ENCODE peak calls at places on chromosome 14, in four cellular contexts. H is pancreas, T is fibroblast of lung, J is foreskin fibroblast. X is an unnamed sample.
A peak's percentile ranks its signal among the peaks of the same experiment; 100 is the strongest.

GRCh38 chr14:31961881-31962280 is 115.2 kb upstream of the ARHGAP5 start:
- DNase-seq in H (no peak), T (no peak), J (no peak), X (peak; percentile 85)

GRCh38 chr14:60945984-60946383 is 34.9 kb downstream of the TRMT5 start:
- DNase-seq in H (no peak), T (no peak), J (no peak), X (no peak)

GRCh38 chr14:19917243-19917642 is 3.2 kb upstream of the OR4K5 start:
- DNase-seq in H (no peak), T (no peak), J (no peak), X (no peak)

GRCh38 chr14:99254391-99255009 is 17.5 kb downstream of the BCL11B start:
- DNase-seq in H (no peak), T (no peak), J (no peak), X (no peak)

GRCh38 chr14:100056964-100057817 is 8.0 kb upstream of the EVL start:
- DNase-seq in H (no peak), T (peak; percentile 39), J (no peak), X (peak; percentile 67)

GRCh38 chr14:70009961-70010360 is 130.7 kb downstream of the SMOC1 start:
- DNase-seq in H (no peak), T (no peak), J (no peak), X (no peak)

GRCh38 chr14:51298895-51299294 is 58.8 kb downstream of the TMX1 start:
- DNase-seq in H (no peak), T (no peak), J (no peak), X (no peak)

GRCh38 chr14:61527325-61528100 is 167.8 kb upstream of the HIF1A start:
- DNase-seq in H (peak; percentile 49), T (peak; percentile 78), J (peak; percentile 75), X (peak; percentile 77)

GRCh38 chr14:89417469-89418225 is 614 bp upstream of the FOXN3 start:
- DNase-seq in H (peak; percentile 39), T (peak; percentile 57), J (peak; percentile 37), X (peak; percentile 52)

GRCh38 chr14:51367600-51367931 is 127.5 kb downstream of the TMX1 start:
- DNase-seq in H (no peak), T (peak; percentile 56), J (peak; percentile 82), X (peak; percentile 76)

GRCh38 chr14:95300697-95301526 is 18.8 kb downstream of the CLMN start:
- DNase-seq in H (no peak), T (no peak), J (no peak), X (no peak)

GRCh38 chr14:20848955-20849570 is 42.1 kb upstream of the RNASE3 start:
- DNase-seq in H (no peak), T (no peak), J (no peak), X (no peak)

GRCh38 chr14:102418169-102418852 is 55.6 kb downstream of the TECPR2 start:
- DNase-seq in H (no peak), T (no peak), J (no peak), X (no peak)

GRCh38 chr14:56630707-56631106 is 51.1 kb downstream of the TMEM260 start:
- DNase-seq in H (no peak), T (peak; percentile 66), J (no peak), X (peak; percentile 21)

GRCh38 chr14:100692859-100693558 is 33.7 kb upstream of the DLK1 start:
- DNase-seq in H (no peak), T (peak; percentile 82), J (peak; percentile 85), X (peak; percentile 83)

GRCh38 chr14:53652068-53652467 is 304.6 kb downstream of the BMP4 start:
- DNase-seq in H (no peak), T (no peak), J (no peak), X (no peak)

GRCh38 chr14:96584199-96584906 is 82.2 kb downstream of the PAPOLA start:
- DNase-seq in H (peak; percentile 34), T (no peak), J (no peak), X (peak; percentile 18)

DNA sequence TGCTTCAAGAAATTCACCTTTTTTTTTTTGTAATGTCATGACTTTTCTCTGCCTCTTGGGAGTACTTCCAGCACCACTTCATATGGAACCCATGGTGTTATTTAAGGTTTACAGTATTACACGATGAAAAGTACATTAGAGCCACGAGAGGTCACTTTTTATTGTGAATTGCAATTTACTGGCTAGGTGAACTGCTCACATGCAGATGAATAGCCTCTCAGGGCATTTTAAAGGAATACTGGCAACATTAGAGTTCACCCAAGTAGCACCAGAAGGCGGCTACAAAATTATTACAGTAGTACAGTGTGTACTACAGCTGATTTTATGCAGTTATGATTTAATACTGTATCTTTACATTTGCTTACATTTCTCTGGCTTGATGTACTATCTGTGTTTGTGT is 99.1 kb upstream of the PPP4R3A start:
- DNase-seq in H (no peak), T (no peak), J (no peak), X (no peak)
- TF ChIP-seq CTCF in H (no peak), T (no peak), J (no peak), X (no peak)

GRCh38 chr14:68815288-68816182 is 22.7 kb upstream of the ZFP36L1 start:
- DNase-seq in H (no peak), T (no peak), J (no peak), X (no peak)

GRCh38 chr14:68816943-68817430 is 24.1 kb upstream of the ZFP36L1 start:
- DNase-seq in H (no peak), T (no peak), J (no peak), X (no peak)

GRCh38 chr14:68813318-68813838 is 20.5 kb upstream of the ZFP36L1 start:
- DNase-seq in H (no peak), T (no peak), J (no peak), X (no peak)

GRCh38 chr14:68816183-68816942 is 23.5 kb upstream of the ZFP36L1 start:
- DNase-seq in H (peak; percentile 90), T (peak; percentile 91), J (peak; percentile 88), X (peak; percentile 92)

DNA sequence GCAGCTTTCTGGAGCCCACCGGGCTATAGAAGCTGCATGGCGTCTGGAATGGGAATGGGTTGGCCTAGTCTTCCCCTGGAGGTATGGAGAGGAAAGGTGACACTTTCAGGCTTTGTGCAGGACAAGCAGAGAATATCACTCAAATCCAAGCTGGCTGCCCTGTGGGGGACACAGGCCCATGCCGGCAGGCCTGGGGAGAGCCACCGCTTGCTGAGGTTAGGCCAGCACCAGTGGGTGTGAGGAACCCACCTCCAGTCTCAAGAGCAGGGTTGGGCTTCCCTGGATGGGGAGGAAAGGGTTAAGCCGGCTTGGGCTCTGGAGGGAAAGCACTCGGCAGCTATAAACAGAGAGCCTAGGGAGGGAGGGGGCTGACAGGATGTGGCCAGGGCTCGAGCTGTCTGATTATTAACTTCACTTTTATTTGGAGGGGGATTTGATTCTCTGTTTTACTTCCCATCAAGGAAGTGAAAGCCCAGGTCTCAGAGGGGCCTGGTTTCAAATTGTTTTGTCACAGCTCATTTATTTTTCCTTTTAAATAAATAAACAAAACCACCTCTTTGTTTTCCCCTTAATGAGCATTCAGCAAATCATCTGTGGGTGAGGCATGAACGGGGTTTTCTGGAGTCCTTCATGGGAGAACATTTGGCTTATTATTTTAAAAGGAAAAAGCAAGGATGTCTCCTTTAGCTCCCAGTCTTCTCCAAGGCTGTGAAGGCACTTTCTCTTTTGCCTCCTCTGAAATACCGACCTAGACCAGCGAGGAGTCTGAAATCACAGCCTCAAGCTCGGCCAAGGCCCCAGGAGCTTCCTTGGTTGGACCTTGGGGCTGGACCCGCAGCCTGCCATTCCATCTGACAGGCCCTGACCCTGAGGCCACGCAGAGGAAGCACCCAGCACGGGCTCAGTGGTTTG is 21.8 kb upstream of the ZFP36L1 start:
- DNase-seq in H (peak; percentile 62), T (peak; percentile 69), J (no peak), X (peak; percentile 77)
- H3K4me3 ChIP-seq in H (peak overlapping the region; percentile 25), T (peak overlapping the region; percentile 39), J (peak overlapping the region; percentile 30), X (peak overlapping the region; percentile 25)

GRCh38 chr14:33184587-33184986 is 245.9 kb downstream of the NPAS3 start:
- DNase-seq in H (no peak), T (peak; percentile 12), J (no peak), X (peak; percentile 20)
- TF ChIP-seq CTCF in H (no peak), T (peak; percentile 18), J (no peak), X (peak; percentile 14)

GRCh38 chr14:25111061-25111601 is 61.2 kb upstream of the STXBP6 start:
- DNase-seq in H (no peak), T (peak; percentile 75), J (peak; percentile 96), X (peak; percentile 97)
- H3K4me3 ChIP-seq in H (no peak overlapping the region), T (no peak overlapping the region), J (no peak overlapping the region), X (no peak overlapping the region)

GRCh38 chr14:64502476-64503183 is 1.0 kb downstream of the ZBTB25 start:
- DNase-seq in H (peak; percentile 18), T (peak; percentile 21), J (no peak), X (peak; percentile 43)
- TF ChIP-seq CTCF in H (no peak), T (no peak), J (no peak), X (no peak)

GRCh38 chr14:93977171-93977570 is 801 bp upstream of the ASB2 start:
- DNase-seq in H (no peak), T (no peak), J (no peak), X (no peak)

GRCh38 chr14:93974299-93974698 is 2.1 kb downstream of the ASB2 start:
- DNase-seq in H (no peak), T (no peak), J (no peak), X (no peak)

GRCh38 chr14:93976477-93977057 is at the start of gene ASB2:
- DNase-seq in H (no peak), T (peak; percentile 11), J (no peak), X (no peak)

GRCh38 chr14:93974833-93975232 is 1.5 kb downstream of the ASB2 start:
- DNase-seq in H (no peak), T (no peak), J (no peak), X (no peak)

DNA sequence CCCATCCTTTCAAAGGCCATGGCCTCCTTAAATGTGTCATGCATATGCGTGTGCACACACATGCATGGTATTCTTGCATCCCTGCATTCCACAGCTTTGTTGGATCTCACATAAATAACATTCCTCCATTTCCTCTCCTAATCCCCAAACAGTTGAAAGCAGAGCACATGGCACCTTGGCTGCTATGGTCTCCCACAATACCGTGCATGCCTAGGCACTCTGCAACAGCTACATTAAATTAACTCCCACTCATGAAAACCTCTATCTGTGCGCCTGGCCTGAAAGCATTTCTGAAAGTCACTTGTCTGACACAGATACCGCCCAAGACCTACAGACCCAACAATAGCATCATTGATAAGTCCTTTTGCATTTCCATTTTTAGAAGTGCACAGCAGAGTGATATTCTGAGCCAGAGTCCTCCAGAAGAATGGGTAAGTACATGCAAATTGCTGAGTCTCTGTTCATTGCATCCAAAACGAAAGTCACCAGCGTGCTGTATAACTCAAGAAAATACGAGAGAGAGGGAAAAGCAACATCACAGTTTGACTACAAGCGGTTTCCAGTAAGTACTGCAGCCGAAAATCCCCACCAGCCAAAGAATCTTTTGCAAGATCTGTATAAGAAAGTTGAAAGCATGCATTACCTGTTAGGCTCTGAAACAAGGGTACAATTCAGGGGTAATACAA is 436 bp downstream of the ASB2 start:
- DNase-seq in H (no peak), T (no peak), J (no peak), X (no peak)
- H3K4me3 ChIP-seq in H (no peak overlapping the region), T (peak overlapping the region; percentile 38), J (no peak overlapping the region), X (no peak overlapping the region)

GRCh38 chr14:23118506-23119361 is at the start of gene CEBPE:
- DNase-seq in H (no peak), T (no peak), J (no peak), X (no peak)
- TF ChIP-seq CTCF in H (no peak), T (no peak), J (no peak), X (no peak)